ENCODE peak calls at places on chromosomes 1 and 21, in seven cellular contexts. One of them, this sample, is unnamed.

GRCh38 chr1:166980818-166981217 is 5.5 kb upstream of the ILDR2 start:
- DNase-seq in H1: no peak
- DNase-seq in HCT116: no peak
- DNase-seq in SK-N-SH: no peak
- DNase-seq in HepG2: no peak
- DNase-seq in GM12878: no peak
- DNase-seq in K562: no peak
- DNase-seq in this sample: no peak

GRCh38 chr1:201495447-201496295 is 11.3 kb downstream of the CSRP1 start:
- DNase-seq in H1: no peak
- DNase-seq in HCT116: no peak
- DNase-seq in SK-N-SH: peak
- DNase-seq in HepG2: peak
- DNase-seq in GM12878: no peak
- DNase-seq in K562: no peak
- DNase-seq in this sample: no peak

GRCh38 chr1:174114788-174115448 is 44.4 kb upstream of the RABGAP1L start:
- DNase-seq in H1: peak
- DNase-seq in HCT116: peak
- DNase-seq in SK-N-SH: peak
- DNase-seq in HepG2: peak
- DNase-seq in GM12878: no peak
- DNase-seq in K562: peak
- DNase-seq in this sample: peak

GRCh38 chr1:199612976-199613774 is 414.3 kb upstream of the NR5A2 start:
- DNase-seq in H1: no peak
- DNase-seq in HCT116: no peak
- DNase-seq in SK-N-SH: no peak
- DNase-seq in HepG2: no peak
- DNase-seq in GM12878: no peak
- DNase-seq in K562: no peak
- DNase-seq in this sample: no peak

GRCh38 chr1:159090566-159091546 is 14.3 kb upstream of the AIM2 start:
- DNase-seq in H1: no peak
- DNase-seq in HCT116: no peak
- DNase-seq in SK-N-SH: no peak
- DNase-seq in HepG2: no peak
- DNase-seq in GM12878: no peak
- DNase-seq in K562: no peak
- DNase-seq in this sample: no peak

GRCh38 chr1:167109125-167109524 is 15.2 kb downstream of the STYXL2 start:
- DNase-seq in H1: no peak
- DNase-seq in HCT116: no peak
- DNase-seq in SK-N-SH: no peak
- DNase-seq in HepG2: no peak
- DNase-seq in GM12878: no peak
- DNase-seq in K562: no peak
- DNase-seq in this sample: peak

GRCh38 chr1:243287652-243288051 is 31.8 kb downstream of the SDCCAG8 start:
- DNase-seq in H1: no peak
- DNase-seq in HCT116: no peak
- DNase-seq in SK-N-SH: no peak
- DNase-seq in HepG2: no peak
- DNase-seq in GM12878: peak
- DNase-seq in K562: no peak
- DNase-seq in this sample: no peak

GRCh38 chr1:107326823-107327445 is 186.1 kb downstream of the NTNG1 start:
- DNase-seq in H1: no peak
- DNase-seq in HCT116: no peak
- DNase-seq in SK-N-SH: no peak
- DNase-seq in HepG2: no peak
- DNase-seq in GM12878: no peak
- DNase-seq in K562: no peak
- DNase-seq in this sample: no peak

GRCh38 chr1:167054946-167055630 is 35.1 kb downstream of the GPA33 start:
- DNase-seq in H1: no peak
- DNase-seq in HCT116: no peak
- DNase-seq in SK-N-SH: no peak
- DNase-seq in HepG2: no peak
- DNase-seq in GM12878: no peak
- DNase-seq in K562: no peak
- DNase-seq in this sample: no peak

GRCh38 chr1:46461809-46462448 is 27.7 kb upstream of the DMBX1 start:
- DNase-seq in H1: no peak
- DNase-seq in HCT116: no peak
- DNase-seq in SK-N-SH: peak
- DNase-seq in HepG2: no peak
- DNase-seq in GM12878: no peak
- DNase-seq in K562: peak
- DNase-seq in this sample: no peak

GRCh38 chr21:44304846-44305245 is 5.0 kb downstream of the PFKL start:
- DNase-seq in H1: no peak
- DNase-seq in HCT116: no peak
- DNase-seq in SK-N-SH: peak
- DNase-seq in HepG2: peak
- DNase-seq in GM12878: no peak
- DNase-seq in K562: peak
- DNase-seq in this sample: peak

GRCh38 chr1:119470377-119470776 is 36.6 kb upstream of the HSD3B1 start:
- DNase-seq in H1: no peak
- DNase-seq in HCT116: no peak
- DNase-seq in SK-N-SH: no peak
- DNase-seq in HepG2: no peak
- DNase-seq in GM12878: no peak
- DNase-seq in K562: no peak
- DNase-seq in this sample: no peak

GRCh38 chr1:119472463-119473175 is 34.4 kb upstream of the HSD3B1 start:
- DNase-seq in H1: peak
- DNase-seq in HCT116: no peak
- DNase-seq in SK-N-SH: no peak
- DNase-seq in HepG2: no peak
- DNase-seq in GM12878: no peak
- DNase-seq in K562: no peak
- DNase-seq in this sample: no peak

GRCh38 chr1:119471566-119471965 is 35.4 kb upstream of the HSD3B1 start:
- DNase-seq in H1: no peak
- DNase-seq in HCT116: no peak
- DNase-seq in SK-N-SH: no peak
- DNase-seq in HepG2: no peak
- DNase-seq in GM12878: no peak
- DNase-seq in K562: no peak
- DNase-seq in this sample: no peak

GRCh38 chr1:119469741-119470140 is 37.3 kb upstream of the HSD3B1 start:
- DNase-seq in H1: no peak
- DNase-seq in HCT116: no peak
- DNase-seq in SK-N-SH: no peak
- DNase-seq in HepG2: no peak
- DNase-seq in GM12878: no peak
- DNase-seq in K562: no peak
- DNase-seq in this sample: no peak

GRCh38 chr1:119470958-119471357 is 36.1 kb upstream of the HSD3B1 start:
- DNase-seq in H1: no peak
- DNase-seq in HCT116: no peak
- DNase-seq in SK-N-SH: no peak
- DNase-seq in HepG2: no peak
- DNase-seq in GM12878: no peak
- DNase-seq in K562: no peak
- DNase-seq in this sample: no peak
- TF ChIP-seq JUND in H1: no peak
- TF ChIP-seq JUND in HCT116: no peak
- TF ChIP-seq JUND in SK-N-SH: no peak
- TF ChIP-seq JUND in HepG2: no peak
- TF ChIP-seq JUND in GM12878: no peak
- TF ChIP-seq JUND in K562: no peak
- TF ChIP-seq JUND in this sample: no peak

GRCh38 chr1:225834417-225835329 is 24.7 kb downstream of the EPHX1 start:
- DNase-seq in H1: no peak
- DNase-seq in HCT116: no peak
- DNase-seq in SK-N-SH: no peak
- DNase-seq in HepG2: no peak
- DNase-seq in GM12878: no peak
- DNase-seq in K562: no peak
- DNase-seq in this sample: no peak
- TF ChIP-seq JUND in H1: no peak
- TF ChIP-seq JUND in HCT116: no peak
- TF ChIP-seq JUND in SK-N-SH: no peak
- TF ChIP-seq JUND in HepG2: no peak
- TF ChIP-seq JUND in GM12878: no peak
- TF ChIP-seq JUND in K562: no peak
- TF ChIP-seq JUND in this sample: no peak

GRCh38 chr1:31447210-31447609 is 34.2 kb downstream of the SERINC2 start:
- DNase-seq in H1: no peak
- DNase-seq in HCT116: no peak
- DNase-seq in SK-N-SH: no peak
- DNase-seq in HepG2: peak
- DNase-seq in GM12878: no peak
- DNase-seq in K562: no peak
- DNase-seq in this sample: no peak
- TF ChIP-seq JUND in H1: no peak
- TF ChIP-seq JUND in HCT116: no peak
- TF ChIP-seq JUND in SK-N-SH: no peak
- TF ChIP-seq JUND in HepG2: no peak
- TF ChIP-seq JUND in GM12878: no peak
- TF ChIP-seq JUND in K562: peak
- TF ChIP-seq JUND in this sample: no peak

GRCh38 chr21:41993744-41994143 is 16.4 kb downstream of the ZBTB21 start:
- DNase-seq in H1: no peak
- DNase-seq in HCT116: no peak
- DNase-seq in SK-N-SH: no peak
- DNase-seq in HepG2: no peak
- DNase-seq in GM12878: no peak
- DNase-seq in K562: no peak
- DNase-seq in this sample: no peak
- TF ChIP-seq JUND in H1: no peak
- TF ChIP-seq JUND in HCT116: no peak
- TF ChIP-seq JUND in SK-N-SH: peak
- TF ChIP-seq JUND in HepG2: no peak
- TF ChIP-seq JUND in GM12878: no peak
- TF ChIP-seq JUND in K562: no peak
- TF ChIP-seq JUND in this sample: no peak

GRCh38 chr1:22041505-22041904 is 11.0 kb upstream of the CDC42 start:
- DNase-seq in H1: no peak
- DNase-seq in HCT116: no peak
- DNase-seq in SK-N-SH: no peak
- DNase-seq in HepG2: no peak
- DNase-seq in GM12878: no peak
- DNase-seq in K562: no peak
- DNase-seq in this sample: no peak
- TF ChIP-seq JUND in H1: no peak
- TF ChIP-seq JUND in HCT116: no peak
- TF ChIP-seq JUND in SK-N-SH: no peak
- TF ChIP-seq JUND in HepG2: no peak
- TF ChIP-seq JUND in GM12878: no peak
- TF ChIP-seq JUND in K562: no peak
- TF ChIP-seq JUND in this sample: no peak

GRCh38 chr1:207754942-207755689 is 3.3 kb downstream of the CD46 start:
- DNase-seq in H1: no peak
- DNase-seq in HCT116: no peak
- DNase-seq in SK-N-SH: no peak
- DNase-seq in HepG2: no peak
- DNase-seq in GM12878: no peak
- DNase-seq in K562: no peak
- DNase-seq in this sample: no peak

GRCh38 chr1:207754011-207754410 is 2.2 kb downstream of the CD46 start:
- DNase-seq in H1: no peak
- DNase-seq in HCT116: no peak
- DNase-seq in SK-N-SH: peak
- DNase-seq in HepG2: no peak
- DNase-seq in GM12878: no peak
- DNase-seq in K562: no peak
- DNase-seq in this sample: no peak

GRCh38 chr1:207752456-207753132 is 740 bp downstream of the CD46 start:
- DNase-seq in H1: peak
- DNase-seq in HCT116: no peak
- DNase-seq in SK-N-SH: peak
- DNase-seq in HepG2: peak
- DNase-seq in GM12878: no peak
- DNase-seq in K562: no peak
- DNase-seq in this sample: no peak

GRCh38 chr1:207753611-207754010 is 1.8 kb downstream of the CD46 start:
- DNase-seq in H1: no peak
- DNase-seq in HCT116: no peak
- DNase-seq in SK-N-SH: no peak
- DNase-seq in HepG2: no peak
- DNase-seq in GM12878: no peak
- DNase-seq in K562: no peak
- DNase-seq in this sample: no peak

DNA sequence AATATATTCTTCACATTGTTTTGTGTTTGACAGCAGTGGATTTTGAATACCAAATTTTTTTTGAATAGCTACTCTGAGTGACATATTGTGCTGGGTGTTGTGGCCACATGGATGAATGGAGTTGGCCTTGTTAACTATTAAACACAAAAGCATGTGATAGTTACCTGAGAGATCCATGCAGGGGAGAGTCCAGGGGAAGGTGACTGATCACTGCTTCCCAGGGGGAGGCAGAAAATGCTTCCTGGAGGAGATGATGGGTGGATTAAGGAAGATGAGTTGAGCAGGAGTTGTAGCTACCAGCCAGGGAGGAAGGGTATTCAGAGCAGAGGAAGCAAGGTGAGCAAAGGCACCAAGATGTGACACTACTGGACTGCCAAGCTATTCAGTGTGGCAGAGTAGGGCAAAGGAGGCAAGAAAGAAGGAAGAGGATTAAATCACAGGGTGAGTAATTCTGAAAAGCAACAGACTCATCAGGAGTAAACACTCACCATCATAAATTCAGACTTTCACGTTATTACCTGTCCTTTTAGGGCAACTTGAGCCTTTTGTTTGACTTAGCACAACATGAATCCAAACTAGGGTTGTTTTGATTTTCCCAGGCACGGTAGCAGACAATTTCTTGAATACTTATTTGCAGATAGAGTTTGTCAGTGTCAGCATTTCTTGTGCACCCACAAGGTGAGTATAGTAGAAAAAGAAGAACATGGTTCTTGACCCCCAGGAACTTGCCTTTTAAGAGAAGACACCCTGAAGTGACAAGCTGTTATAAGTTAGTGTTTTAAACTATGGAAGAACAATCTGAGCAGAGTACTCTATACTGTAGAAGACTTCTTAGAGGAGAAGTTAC is 4.2 kb downstream of the CD46 start:
- DNase-seq in H1: no peak
- DNase-seq in HCT116: no peak
- DNase-seq in SK-N-SH: no peak
- DNase-seq in HepG2: no peak
- DNase-seq in GM12878: no peak
- DNase-seq in K562: no peak
- DNase-seq in this sample: no peak
- TF ChIP-seq JUND in H1: no peak
- TF ChIP-seq JUND in HCT116: no peak
- TF ChIP-seq JUND in SK-N-SH: no peak
- TF ChIP-seq JUND in HepG2: no peak
- TF ChIP-seq JUND in GM12878: no peak
- TF ChIP-seq JUND in K562: no peak
- TF ChIP-seq JUND in this sample: no peak

This sample was measured in T47D.